ENCODE peak calls at places on chromosomes 12 and 14, in four cellular contexts. O is uterus, D is body of pancreas, Y is fibroblast of pulmonary artery. S is an unnamed sample.

GRCh38 chr14:49853572-49854375 is 1.2 kb upstream of the NEMF start:
- DNase-seq in O (peak; percentile 74), D (peak; percentile 84), Y (peak; percentile 89), S (no peak)

GRCh38 chr12:103841690-103842584 is 903 bp upstream of the NT5DC3 start:
- DNase-seq in O (peak; percentile 58), D (peak; percentile 46), Y (no peak), S (no peak)

GRCh38 chr12:100827901-100828520 is 33.4 kb downstream of the ANO4 start:
- DNase-seq in O (no peak), D (peak; percentile 23), Y (peak; percentile 72), S (peak; percentile 14)

GRCh38 chr14:104253223-104253822 is 114.9 kb downstream of the KIF26A start:
- DNase-seq in O (no peak), D (no peak), Y (no peak), S (no peak)

GRCh38 chr12:115771065-115771464 is 506.4 kb downstream of the MED13L start:
- DNase-seq in O (no peak), D (no peak), Y (peak; percentile 8), S (no peak)

GRCh38 chr12:49057888-49058287 is 2.7 kb downstream of the KMT2D start:
- DNase-seq in O (no peak), D (no peak), Y (no peak), S (no peak)

GRCh38 chr12:93098077-93098476 is 169.0 kb upstream of the EEA1 start:
- DNase-seq in O (peak; percentile 51), D (peak; percentile 70), Y (peak; percentile 57), S (no peak)

GRCh38 chr12:39772708-39773665 is 153.4 kb upstream of the ABCD2 start:
- DNase-seq in O (no peak), D (no peak), Y (peak; percentile 22), S (no peak)

GRCh38 chr12:48671231-48671856 is 10.7 kb downstream of the KANSL2 start:
- DNase-seq in O (no peak), D (no peak), Y (no peak), S (no peak)

GRCh38 chr14:32594766-32595165 is 265.7 kb downstream of the AKAP6 start:
- DNase-seq in O (no peak), D (no peak), Y (peak; percentile 53), S (no peak)

GRCh38 chr14:101406921-101407320 is 154.4 kb upstream of the DIO3 start:
- DNase-seq in O (no peak), D (no peak), Y (no peak), S (no peak)

GRCh38 chr12:103813949-103814348 is 27.1 kb downstream of the NT5DC3 start:
- DNase-seq in O (no peak), D (no peak), Y (no peak), S (no peak)

GRCh38 chr12:22657538-22657937 is 32.6 kb downstream of the ETNK1 start:
- DNase-seq in O (no peak), D (no peak), Y (peak; percentile 14), S (no peak)

GRCh38 chr12:94615284-94616216 is 34.8 kb downstream of the TMCC3 start:
- DNase-seq in O (no peak), D (peak; percentile 69), Y (peak; percentile 49), S (no peak)

GRCh38 chr12:4865246-4865645 is 44.5 kb upstream of the KCNA1 start:
- DNase-seq in O (no peak), D (no peak), Y (no peak), S (no peak)

GRCh38 chr12:25276199-25276937 is 25.6 kb upstream of the KRAS start:
- DNase-seq in O (peak; percentile 32), D (peak; percentile 76), Y (peak; percentile 90), S (peak; percentile 68)

GRCh38 chr14:75413013-75413412 is 14.8 kb upstream of the JDP2 start:
- DNase-seq in O (no peak), D (no peak), Y (no peak), S (no peak)

GRCh38 chr14:75452324-75452723 is 24.5 kb downstream of the JDP2 start:
- DNase-seq in O (no peak), D (no peak), Y (no peak), S (no peak)

GRCh38 chr12:102444707-102445106 is 35.7 kb downstream of the IGF1 start:
- DNase-seq in O (no peak), D (no peak), Y (no peak), S (no peak)

GRCh38 chr12:85559534-85559933 is 276.7 kb downstream of the RASSF9 start:
- DNase-seq in O (no peak), D (no peak), Y (no peak), S (no peak)

GRCh38 chr12:2334291-2335088 is 281.7 kb downstream of the CACNA1C start:
- DNase-seq in O (no peak), D (no peak), Y (no peak), S (no peak)

GRCh38 chr14:20515846-20516245 is 10.5 kb downstream of the RNASE10 start:
- DNase-seq in O (no peak), D (no peak), Y (no peak), S (no peak)

GRCh38 chr14:65808390-65808789 is 395.9 kb downstream of the FUT8 start:
- DNase-seq in O (no peak), D (no peak), Y (no peak), S (no peak)

GRCh38 chr12:68591716-68592437 is 18.8 kb upstream of the RAP1B start:
- DNase-seq in O (no peak), D (no peak), Y (no peak), S (no peak)

GRCh38 chr14:76695263-76695920 is 65.9 kb upstream of the VASH1 start:
- DNase-seq in O (no peak), D (no peak), Y (no peak), S (no peak)

GRCh38 chr14:90293766-90294471 is 37.6 kb downstream of the PSMC1 start:
- DNase-seq in O (no peak), D (no peak), Y (no peak), S (peak; percentile 92)

GRCh38 chr12:63802012-63802608 is 22.4 kb downstream of the RXYLT1 start:
- DNase-seq in O (no peak), D (no peak), Y (peak; percentile 51), S (no peak)

GRCh38 chr14:35482994-35483515 is 50.9 kb upstream of the INSM2 start:
- DNase-seq in O (no peak), D (no peak), Y (no peak), S (no peak)

GRCh38 chr14:55094630-55095157 is 34.4 kb upstream of the LGALS3 start:
- DNase-seq in O (no peak), D (no peak), Y (no peak), S (no peak)

GRCh38 chr12:63790608-63790945 is 10.9 kb downstream of the RXYLT1 start:
- DNase-seq in O (no peak), D (no peak), Y (no peak), S (no peak)

GRCh38 chr14:105292810-105293711 is 7.7 kb downstream of the BRF1 start:
- DNase-seq in O (no peak), D (no peak), Y (no peak), S (no peak)

GRCh38 chr12:12927211-12928079 is 24.5 kb downstream of the GPRC5D start:
- DNase-seq in O (peak; percentile 29), D (peak; percentile 96), Y (peak; percentile 77), S (no peak)

DNA sequence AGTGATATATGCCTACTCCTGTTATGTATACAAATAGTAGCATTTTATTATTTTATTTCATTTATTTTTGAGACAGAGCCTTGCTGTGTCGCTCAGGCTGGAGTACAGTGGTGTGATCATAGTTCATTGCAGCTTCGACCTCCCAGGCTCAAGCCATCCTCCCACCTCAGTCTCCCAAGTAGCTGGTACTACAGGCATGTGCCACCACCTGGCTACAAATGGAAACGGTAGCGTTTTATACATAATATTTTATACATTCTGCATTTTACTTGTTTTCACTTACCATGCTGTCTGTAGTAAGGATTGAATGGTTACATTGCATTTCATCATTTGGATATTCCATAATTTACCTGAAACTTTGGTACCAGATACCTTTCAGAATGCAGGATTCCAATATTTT is 14.1 kb downstream of the C1R start:
- DNase-seq in O (no peak), D (no peak), Y (no peak), S (no peak)
- TF ChIP-seq CTCF in O (no peak), D (no peak), Y (no peak), S (peak; percentile 28)

DNA sequence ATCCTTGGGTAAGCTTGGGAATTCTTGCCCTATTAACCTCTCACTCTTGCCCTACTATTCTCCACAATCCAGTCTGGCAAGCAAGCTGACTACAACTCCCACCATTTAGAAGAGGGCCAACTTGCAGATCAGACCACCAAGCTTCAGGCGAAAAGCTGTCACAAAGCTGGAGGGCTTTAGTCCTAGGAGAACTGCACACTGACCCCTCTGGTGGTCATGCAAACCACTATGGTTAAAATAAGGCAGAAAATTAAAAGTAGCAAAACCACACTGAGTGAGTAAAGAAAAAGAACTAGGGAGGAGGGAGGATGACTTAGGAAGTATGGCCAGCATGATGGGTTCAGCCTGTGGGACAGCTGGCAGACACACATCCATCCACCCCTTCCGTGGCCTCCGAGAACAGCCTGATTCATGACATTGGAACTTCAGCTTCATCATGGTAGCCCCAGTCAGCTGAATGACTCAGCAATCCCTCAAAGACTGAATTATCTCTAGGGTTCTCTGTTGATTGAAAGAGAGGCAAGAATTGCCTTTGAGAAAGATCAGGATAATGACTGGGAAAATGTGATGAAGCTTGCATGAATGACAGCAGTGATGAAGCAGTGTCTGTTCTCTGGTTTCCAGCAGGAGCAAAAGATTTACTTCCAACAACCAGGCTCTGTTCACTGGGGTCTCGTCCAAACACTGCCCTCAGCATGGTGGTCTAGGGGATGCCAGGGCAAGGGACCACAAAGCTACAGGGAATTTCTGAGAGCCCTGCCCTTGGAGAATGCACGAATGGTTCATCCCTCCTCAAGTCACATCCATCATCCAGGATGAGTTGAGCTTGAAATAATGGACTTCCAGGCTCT is 24.4 kb downstream of the PITPNM2 start:
- DNase-seq in O (peak; percentile 47), D (peak; percentile 60), Y (peak; percentile 98), S (no peak)
- H3K4me3 ChIP-seq in O (no peak overlapping the region), D (no peak overlapping the region), Y (no peak overlapping the region), S (no peak overlapping the region)

GRCh38 chr12:123924539-123924938 is 48.1 kb downstream of the CCDC92 start:
- DNase-seq in O (no peak), D (no peak), Y (no peak), S (no peak)
- TF ChIP-seq CTCF in O (no peak), D (no peak), Y (no peak), S (no peak)

GRCh38 chr12:122265931-122266771 is at the start of gene VPS33A:
- DNase-seq in O (peak; percentile 96), D (peak; percentile 98), Y (peak; percentile 99), S (peak; percentile 96)

GRCh38 chr12:122265433-122265832 is 861 bp downstream of the VPS33A start:
- DNase-seq in O (no peak), D (no peak), Y (no peak), S (no peak)
- H3K4me3 ChIP-seq in O (peak overlapping the region; percentile 81), D (peak overlapping the region; percentile 68), Y (peak overlapping the region; percentile 95), S (peak overlapping the region; percentile 77)

DNA sequence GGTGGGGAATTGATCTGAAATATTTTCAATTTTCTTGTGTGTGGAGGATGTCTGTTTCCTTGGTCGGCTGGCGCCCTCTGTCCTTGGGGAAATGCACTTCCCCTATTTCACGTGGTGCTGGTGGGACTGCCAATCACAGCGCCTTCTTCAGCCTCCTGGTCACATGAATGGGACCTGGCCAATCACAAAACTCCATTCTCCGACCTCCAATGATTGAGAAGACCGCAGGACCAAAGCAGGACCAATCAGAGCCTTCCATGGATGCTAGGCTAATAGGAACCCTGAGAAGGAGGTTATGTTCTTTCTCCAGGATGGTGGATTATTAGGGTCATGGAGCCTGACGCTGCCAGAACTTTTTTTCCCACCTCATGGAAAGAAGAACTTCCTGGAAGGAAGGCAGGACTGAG is 188.7 kb downstream of the TTC8 start:
- DNase-seq in O (no peak), D (peak; percentile 78), Y (peak; percentile 42), S (no peak)
- TF ChIP-seq CTCF in O (no peak), D (peak; percentile 69), Y (peak; percentile 37), S (no peak)

S was measured in LNCaP clone FGC.